ENCODE peak calls at places on chromosomes 5 and 9, in eight cellular contexts. One of them, this sample, is unnamed.

GRCh38 chr5:95958308-95959014 is 3.2 kb downstream of the ELL2 start:
- DNase-seq in NCI-H1092: no peak
- DNase-seq in ovary: no peak
- DNase-seq in Right ventricle myocardium superior: no peak
- DNase-seq in mesenteric fat pad: no peak
- DNase-seq in AG20443: peak
- DNase-seq in fibroblast of mammary gland: peak
- DNase-seq in MCF 10A: peak
- DNase-seq in this sample: no peak

GRCh38 chr9:21936161-21936560 is 58.0 kb downstream of the CDKN2A start:
- DNase-seq in NCI-H1092: no peak
- DNase-seq in ovary: no peak
- DNase-seq in Right ventricle myocardium superior: no peak
- DNase-seq in mesenteric fat pad: no peak
- DNase-seq in AG20443: no peak
- DNase-seq in fibroblast of mammary gland: peak
- DNase-seq in MCF 10A: no peak
- DNase-seq in this sample: no peak

GRCh38 chr5:37717613-37718431 is 122.0 kb downstream of the GDNF start:
- DNase-seq in NCI-H1092: peak
- DNase-seq in ovary: no peak
- DNase-seq in Right ventricle myocardium superior: no peak
- DNase-seq in mesenteric fat pad: no peak
- DNase-seq in AG20443: no peak
- DNase-seq in fibroblast of mammary gland: peak
- DNase-seq in MCF 10A: peak
- DNase-seq in this sample: no peak

GRCh38 chr5:78377056-78377717 is 16.8 kb downstream of the SCAMP1 start:
- DNase-seq in NCI-H1092: no peak
- DNase-seq in ovary: no peak
- DNase-seq in Right ventricle myocardium superior: no peak
- DNase-seq in mesenteric fat pad: no peak
- DNase-seq in AG20443: peak
- DNase-seq in fibroblast of mammary gland: peak
- DNase-seq in MCF 10A: peak
- DNase-seq in this sample: no peak

GRCh38 chr5:110623875-110624274 is 102.6 kb downstream of the TMEM232 start:
- DNase-seq in NCI-H1092: no peak
- DNase-seq in ovary: no peak
- DNase-seq in Right ventricle myocardium superior: no peak
- DNase-seq in mesenteric fat pad: no peak
- DNase-seq in AG20443: no peak
- DNase-seq in fibroblast of mammary gland: no peak
- DNase-seq in MCF 10A: no peak
- DNase-seq in this sample: no peak

GRCh38 chr5:62341783-62342475 is 35.9 kb downstream of the KIF2A start:
- DNase-seq in NCI-H1092: no peak
- DNase-seq in ovary: no peak
- DNase-seq in Right ventricle myocardium superior: no peak
- DNase-seq in mesenteric fat pad: no peak
- DNase-seq in AG20443: no peak
- DNase-seq in fibroblast of mammary gland: no peak
- DNase-seq in MCF 10A: no peak
- DNase-seq in this sample: no peak

GRCh38 chr9:124869466-124869985 is 7.6 kb downstream of the ARPC5L start:
- DNase-seq in NCI-H1092: no peak
- DNase-seq in ovary: no peak
- DNase-seq in Right ventricle myocardium superior: no peak
- DNase-seq in mesenteric fat pad: no peak
- DNase-seq in AG20443: peak
- DNase-seq in fibroblast of mammary gland: no peak
- DNase-seq in MCF 10A: peak
- DNase-seq in this sample: no peak

GRCh38 chr5:54281933-54282332 is 28.4 kb downstream of the ARL15 start:
- DNase-seq in NCI-H1092: no peak
- DNase-seq in ovary: no peak
- DNase-seq in Right ventricle myocardium superior: no peak
- DNase-seq in mesenteric fat pad: no peak
- DNase-seq in AG20443: no peak
- DNase-seq in fibroblast of mammary gland: no peak
- DNase-seq in MCF 10A: no peak
- DNase-seq in this sample: no peak

GRCh38 chr5:150948539-150948938 is 43.8 kb upstream of the ZNF300 start:
- DNase-seq in NCI-H1092: no peak
- DNase-seq in ovary: no peak
- DNase-seq in Right ventricle myocardium superior: no peak
- DNase-seq in mesenteric fat pad: no peak
- DNase-seq in AG20443: no peak
- DNase-seq in fibroblast of mammary gland: peak
- DNase-seq in MCF 10A: no peak
- DNase-seq in this sample: no peak

GRCh38 chr5:132342291-132343180 is 27.0 kb upstream of the SLC22A5 start:
- DNase-seq in NCI-H1092: no peak
- DNase-seq in ovary: no peak
- DNase-seq in Right ventricle myocardium superior: no peak
- DNase-seq in mesenteric fat pad: no peak
- DNase-seq in AG20443: no peak
- DNase-seq in fibroblast of mammary gland: no peak
- DNase-seq in MCF 10A: no peak
- DNase-seq in this sample: no peak

GRCh38 chr9:124813041-124813440 is 36.1 kb downstream of the OLFML2A start:
- DNase-seq in NCI-H1092: no peak
- DNase-seq in ovary: no peak
- DNase-seq in Right ventricle myocardium superior: no peak
- DNase-seq in mesenteric fat pad: no peak
- DNase-seq in AG20443: no peak
- DNase-seq in fibroblast of mammary gland: no peak
- DNase-seq in MCF 10A: no peak
- DNase-seq in this sample: no peak

GRCh38 chr5:169956756-169957155 is 23.5 kb downstream of the INSYN2B start:
- DNase-seq in NCI-H1092: no peak
- DNase-seq in ovary: no peak
- DNase-seq in Right ventricle myocardium superior: no peak
- DNase-seq in mesenteric fat pad: no peak
- DNase-seq in AG20443: peak
- DNase-seq in fibroblast of mammary gland: no peak
- DNase-seq in MCF 10A: peak
- DNase-seq in this sample: no peak